ENCODE peak calls at places on chromosomes 12 and 14, in seven cellular contexts. U is amniotic stem cell, T is iPS-NIHi11, A is iris pigment epithelial cell, X is NCI-H1417 treated with DMSO at 0.1 percent for 48 hours, Y is fibroblast of lung, P is suprapubic skin. M is an unnamed sample.

GRCh38 chr12:33427071-33427470 is 12.5 kb downstream of the SYT10 start:
- DNase-seq in U (no peak), T (peak; percentile 38), A (no peak), X (no peak), Y (no peak), P (no peak), M (peak; percentile 18)

GRCh38 chr12:2389079-2389790 is 336.4 kb downstream of the CACNA1C start:
- DNase-seq in U (no peak), T (no peak), A (no peak), X (no peak), Y (no peak), P (no peak), M (no peak)

GRCh38 chr14:101072945-101073597 is 169.5 kb upstream of the RTL1 start:
- DNase-seq in U (peak; percentile 98), T (peak; percentile 82), A (peak; percentile 97), X (no peak), Y (peak; percentile 93), P (peak; percentile 47), M (peak; percentile 77)

GRCh38 chr12:48795550-48796455 is 6.9 kb upstream of the ADCY6 start:
- DNase-seq in U (peak; percentile 63), T (peak; percentile 93), A (peak; percentile 61), X (peak; percentile 59), Y (peak; percentile 82), P (no peak), M (peak; percentile 67)

GRCh38 chr12:12365931-12366431 is 9.1 kb downstream of the BORCS5 start:
- DNase-seq in U (no peak), T (no peak), A (peak; percentile 49), X (peak; percentile 38), Y (peak; percentile 71), P (no peak), M (no peak)

GRCh38 chr14:93137864-93138263 is 22.1 kb upstream of the ITPK1 start:
- DNase-seq in U (no peak), T (peak; percentile 59), A (no peak), X (peak; percentile 49), Y (peak; percentile 25), P (no peak), M (peak; percentile 56)

GRCh38 chr14:60151715-60152114 is 13.5 kb downstream of the DHRS7 start:
- DNase-seq in U (peak; percentile 73), T (no peak), A (peak; percentile 97), X (no peak), Y (peak; percentile 80), P (peak; percentile 92), M (no peak)

GRCh38 chr14:95713596-95714371 is at the start of gene TCL1A:
- DNase-seq in U (no peak), T (no peak), A (no peak), X (no peak), Y (no peak), P (no peak), M (no peak)

GRCh38 chr14:95180966-95181733 is 23.8 kb upstream of the DICER1 start:
- DNase-seq in U (no peak), T (no peak), A (no peak), X (no peak), Y (no peak), P (no peak), M (no peak)

GRCh38 chr12:71085575-71085974 is 72.2 kb downstream of the TSPAN8 start:
- DNase-seq in U (no peak), T (no peak), A (no peak), X (no peak), Y (peak; percentile 61), P (no peak), M (no peak)

GRCh38 chr12:57243521-57244305 is 7.3 kb downstream of the STAC3 start:
- DNase-seq in U (peak; percentile 49), T (peak; percentile 88), A (peak; percentile 49), X (no peak), Y (peak; percentile 73), P (peak; percentile 88), M (peak; percentile 54)

GRCh38 chr12:2891240-2892053 is 756 bp downstream of the TULP3 start:
- DNase-seq in U (peak; percentile 46), T (peak; percentile 60), A (peak; percentile 56), X (no peak), Y (peak; percentile 70), P (no peak), M (peak; percentile 35)